ENCODE peak calls at places on chromosomes 12 and 14, in four cellular contexts. One of them, this sample, is unnamed.

GRCh38 chr12:54232790-54233189 is 44.0 kb upstream of the SMUG1 start:
- DNase-seq in IMR-90: peak
- DNase-seq in H9: no peak
- DNase-seq in neuronal stem cell: no peak
- DNase-seq in this sample: peak

GRCh38 chr14:102668291-102668873 is 75.9 kb downstream of the RCOR1 start:
- DNase-seq in IMR-90: no peak
- DNase-seq in H9: no peak
- DNase-seq in neuronal stem cell: no peak
- DNase-seq in this sample: no peak

GRCh38 chr14:30177776-30178175 is 250.1 kb upstream of the PRKD1 start:
- DNase-seq in IMR-90: no peak
- DNase-seq in H9: no peak
- DNase-seq in neuronal stem cell: no peak
- DNase-seq in this sample: no peak

GRCh38 chr14:49999216-49999761 is 106.4 kb downstream of the ARF6 start:
- DNase-seq in IMR-90: peak
- DNase-seq in H9: peak
- DNase-seq in neuronal stem cell: no peak
- DNase-seq in this sample: peak

GRCh38 chr14:37081220-37081619 is 91.2 kb downstream of the SLC25A21 start:
- DNase-seq in IMR-90: peak
- DNase-seq in H9: no peak
- DNase-seq in neuronal stem cell: no peak
- DNase-seq in this sample: no peak

GRCh38 chr14:67668559-67668958 is 5.9 kb downstream of the VTI1B start:
- DNase-seq in IMR-90: no peak
- DNase-seq in H9: no peak
- DNase-seq in neuronal stem cell: no peak
- DNase-seq in this sample: no peak

GRCh38 chr14:102592969-102593840 is 756 bp downstream of the RCOR1 start:
- DNase-seq in IMR-90: peak
- DNase-seq in H9: no peak
- DNase-seq in neuronal stem cell: peak
- DNase-seq in this sample: peak

GRCh38 chr14:59254146-59254910 is 65.9 kb downstream of the DAAM1 start:
- DNase-seq in IMR-90: peak
- DNase-seq in H9: no peak
- DNase-seq in neuronal stem cell: no peak
- DNase-seq in this sample: peak

GRCh38 chr12:111692575-111693210 is 6.8 kb downstream of the ACAD10 start:
- DNase-seq in IMR-90: peak
- DNase-seq in H9: peak
- DNase-seq in neuronal stem cell: no peak
- DNase-seq in this sample: peak

GRCh38 chr14:67570453-67570852 is 29.6 kb downstream of the PIGH start:
- DNase-seq in IMR-90: no peak
- DNase-seq in H9: no peak
- DNase-seq in neuronal stem cell: no peak
- DNase-seq in this sample: no peak

GRCh38 chr14:68195126-68195525 is 375.5 kb downstream of the RAD51B start:
- DNase-seq in IMR-90: no peak
- DNase-seq in H9: peak
- DNase-seq in neuronal stem cell: no peak
- DNase-seq in this sample: no peak

GRCh38 chr14:61573748-61574513 is 121.4 kb upstream of the HIF1A start:
- DNase-seq in IMR-90: peak
- DNase-seq in H9: no peak
- DNase-seq in neuronal stem cell: no peak
- DNase-seq in this sample: peak

GRCh38 chr12:103838254-103838914 is 2.6 kb downstream of the NT5DC3 start:
- DNase-seq in IMR-90: no peak
- DNase-seq in H9: no peak
- DNase-seq in neuronal stem cell: no peak
- DNase-seq in this sample: no peak

GRCh38 chr14:25003537-25003936 is 46.4 kb downstream of the STXBP6 start:
- DNase-seq in IMR-90: peak
- DNase-seq in H9: no peak
- DNase-seq in neuronal stem cell: no peak
- DNase-seq in this sample: peak

GRCh38 chr12:21580748-21581495 is 23.7 kb downstream of the GYS2 start:
- DNase-seq in IMR-90: no peak
- DNase-seq in H9: no peak
- DNase-seq in neuronal stem cell: no peak
- DNase-seq in this sample: no peak

GRCh38 chr12:49442915-49443314 is 75.7 kb downstream of the SPATS2 start:
- DNase-seq in IMR-90: no peak
- DNase-seq in H9: no peak
- DNase-seq in neuronal stem cell: no peak
- DNase-seq in this sample: no peak

GRCh38 chr12:46847001-46847400 is 21.2 kb upstream of the SLC38A4 start:
- DNase-seq in IMR-90: no peak
- DNase-seq in H9: no peak
- DNase-seq in neuronal stem cell: no peak
- DNase-seq in this sample: no peak
- H2BK15ac ChIP-seq in IMR-90: no peak
- H2BK15ac ChIP-seq in H9: no peak
- H2BK15ac ChIP-seq in neuronal stem cell: no peak
- H2BK15ac ChIP-seq in this sample: no peak

GRCh38 chr14:71076472-71076871 is 169.2 kb downstream of the PCNX1 start:
- DNase-seq in IMR-90: no peak
- DNase-seq in H9: no peak
- DNase-seq in neuronal stem cell: no peak
- DNase-seq in this sample: no peak
- H3K9ac ChIP-seq in IMR-90: no peak
- H3K9ac ChIP-seq in H9: no peak
- H3K9ac ChIP-seq in neuronal stem cell: no peak
- H3K9ac ChIP-seq in this sample: no peak

GRCh38 chr12:112836736-112837628 is 45.4 kb downstream of the RPH3A start:
- DNase-seq in IMR-90: no peak
- DNase-seq in H9: no peak
- DNase-seq in neuronal stem cell: no peak
- DNase-seq in this sample: no peak
- H2BK15ac ChIP-seq in IMR-90: no peak
- H2BK15ac ChIP-seq in H9: no peak
- H2BK15ac ChIP-seq in neuronal stem cell: no peak
- H2BK15ac ChIP-seq in this sample: no peak

GRCh38 chr14:89473979-89474378 is 56.9 kb upstream of the FOXN3 start:
- DNase-seq in IMR-90: peak
- DNase-seq in H9: no peak
- DNase-seq in neuronal stem cell: no peak
- DNase-seq in this sample: peak

GRCh38 chr14:89476515-89476914 is 59.5 kb upstream of the FOXN3 start:
- DNase-seq in IMR-90: no peak
- DNase-seq in H9: no peak
- DNase-seq in neuronal stem cell: no peak
- DNase-seq in this sample: no peak

GRCh38 chr14:89479802-89480201 is 62.8 kb upstream of the FOXN3 start:
- DNase-seq in IMR-90: peak
- DNase-seq in H9: no peak
- DNase-seq in neuronal stem cell: no peak
- DNase-seq in this sample: no peak

GRCh38 chr14:89474464-89474863 is 57.4 kb upstream of the FOXN3 start:
- DNase-seq in IMR-90: no peak
- DNase-seq in H9: no peak
- DNase-seq in neuronal stem cell: no peak
- DNase-seq in this sample: no peak

GRCh38 chr14:89477391-89477790 is 60.4 kb upstream of the FOXN3 start:
- DNase-seq in IMR-90: no peak
- DNase-seq in H9: no peak
- DNase-seq in neuronal stem cell: no peak
- DNase-seq in this sample: no peak
- H3K9ac ChIP-seq in IMR-90: no peak
- H3K9ac ChIP-seq in H9: no peak
- H3K9ac ChIP-seq in neuronal stem cell: no peak
- H3K9ac ChIP-seq in this sample: no peak

GRCh38 chr12:113693693-113694092 is 222.0 kb upstream of the LHX5 start:
- DNase-seq in IMR-90: no peak
- DNase-seq in H9: no peak
- DNase-seq in neuronal stem cell: no peak
- DNase-seq in this sample: no peak

GRCh38 chr12:113684908-113685512 is 213.3 kb upstream of the LHX5 start:
- DNase-seq in IMR-90: no peak
- DNase-seq in H9: no peak
- DNase-seq in neuronal stem cell: no peak
- DNase-seq in this sample: no peak

GRCh38 chr12:113688313-113688712 is 216.6 kb upstream of the LHX5 start:
- DNase-seq in IMR-90: no peak
- DNase-seq in H9: no peak
- DNase-seq in neuronal stem cell: no peak
- DNase-seq in this sample: no peak

GRCh38 chr12:113684053-113684907 is 212.6 kb upstream of the LHX5 start:
- DNase-seq in IMR-90: peak
- DNase-seq in H9: peak
- DNase-seq in neuronal stem cell: no peak
- DNase-seq in this sample: no peak

DNA sequence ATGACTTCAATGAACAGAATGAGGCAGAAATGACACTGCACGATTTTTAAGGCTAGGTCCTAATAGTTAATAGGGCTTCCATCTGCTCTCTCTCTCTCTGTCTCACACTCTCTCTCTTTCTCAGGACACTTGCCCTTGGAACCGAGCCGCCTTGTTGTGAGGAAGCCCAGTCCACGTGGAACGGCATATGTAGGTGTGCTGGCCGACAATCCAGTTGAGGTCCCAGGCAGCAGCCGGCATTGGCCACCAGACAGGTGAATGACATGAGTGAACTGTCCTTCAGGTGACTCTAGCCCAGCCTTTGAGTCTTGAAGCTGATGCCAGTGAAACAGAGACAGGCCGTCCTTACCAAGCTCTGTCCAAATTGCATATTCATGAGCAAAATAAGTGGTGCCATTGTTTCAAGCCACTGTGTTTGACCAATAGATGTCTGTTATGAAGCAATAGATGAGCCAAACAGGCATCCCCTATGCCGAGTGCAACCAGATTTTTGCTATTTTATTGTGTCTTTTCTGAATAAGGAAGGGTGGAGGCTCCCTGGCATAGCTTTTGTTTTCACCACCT is 217.5 kb upstream of the LHX5 start:
- DNase-seq in IMR-90: no peak
- DNase-seq in H9: no peak
- DNase-seq in neuronal stem cell: no peak
- DNase-seq in this sample: no peak
- H2BK15ac ChIP-seq in IMR-90: no peak
- H2BK15ac ChIP-seq in H9: no peak
- H2BK15ac ChIP-seq in neuronal stem cell: no peak
- H2BK15ac ChIP-seq in this sample: no peak